ENCODE peak calls at places on chromosomes 11 and 22, in five cellular contexts. T, B, S, N and G are unnamed samples.

GRCh38 chr11:130115218-130115617 is 44.4 kb upstream of the ST14 start:
- DNase-seq in T (no peak), B (no peak), S (no peak), N (peak; percentile 10), G (no peak)

GRCh38 chr11:86637976-86638375 is 34.4 kb downstream of the ME3 start:
- DNase-seq in T (no peak), B (no peak), S (no peak), N (no peak), G (no peak)

GRCh38 chr22:41725510-41726110 is 26.3 kb downstream of the MEI1 start:
- DNase-seq in T (no peak), B (no peak), S (no peak), N (no peak), G (no peak)

GRCh38 chr22:30894371-30894740 is 74.2 kb downstream of the MORC2 start:
- DNase-seq in T (no peak), B (no peak), S (no peak), N (no peak), G (no peak)

GRCh38 chr11:4991066-4991465 is 3.6 kb upstream of the OR51L1 start:
- DNase-seq in T (no peak), B (no peak), S (no peak), N (no peak), G (no peak)

GRCh38 chr11:19553683-19554333 is 158.8 kb upstream of the NAV2 start:
- DNase-seq in T (peak; percentile 92), B (peak; percentile 50), S (peak; percentile 63), N (peak; percentile 44), G (peak; percentile 84)

GRCh38 chr22:44685384-44686056 is 16.5 kb upstream of the PRR5 start:
- DNase-seq in T (no peak), B (peak; percentile 74), S (peak; percentile 65), N (no peak), G (peak; percentile 81)

GRCh38 chr22:21082248-21082647 is 36.5 kb downstream of the LRRC74B start:
- DNase-seq in T (no peak), B (no peak), S (no peak), N (no peak), G (no peak)

GRCh38 chr11:44955019-44955738 is 4.5 kb upstream of the TP53I11 start:
- DNase-seq in T (peak; percentile 90), B (no peak), S (no peak), N (peak; percentile 58), G (peak; percentile 79)

GRCh38 chr11:69943066-69943465 is 123.8 kb upstream of the FGF3 start:
- DNase-seq in T (peak; percentile 44), B (no peak), S (no peak), N (no peak), G (peak; percentile 30)

GRCh38 chr11:124897681-124898680 is at the start of gene ROBO4:
- DNase-seq in T (no peak), B (no peak), S (no peak), N (peak; percentile 66), G (no peak)

GRCh38 chr11:68271781-68272608 is at the start of gene C11orf24:
- DNase-seq in T (peak; percentile 98), B (peak; percentile 85), S (peak; percentile 94), N (peak; percentile 82), G (peak; percentile 97)

GRCh38 chr11:114125959-114126358 is 66.4 kb downstream of the ZBTB16 start:
- DNase-seq in T (no peak), B (no peak), S (no peak), N (no peak), G (no peak)

GRCh38 chr22:40008726-40009125 is 14.0 kb downstream of the FAM83F start:
- DNase-seq in T (no peak), B (no peak), S (no peak), N (no peak), G (no peak)

GRCh38 chr11:123100378-123101085 is 38.6 kb upstream of the HSPA8 start:
- DNase-seq in T (no peak), B (no peak), S (no peak), N (no peak), G (no peak)

GRCh38 chr22:41699264-41700104 is at the start of gene MEI1:
- DNase-seq in T (peak; percentile 96), B (peak; percentile 86), S (peak; percentile 85), N (peak; percentile 30), G (peak; percentile 93)